ENCODE peak calls at places on chromosomes 7 and 10, in ten cellular contexts. G, Z, Y, S, R, O, P, F, J and A are unnamed samples.

GRCh38 chr10:1516492-1517224 is 220.7 kb downstream of the ADARB2 start:
- DNase-seq in Z (no peak), J (no peak), O (no peak), S (no peak), P (no peak), F (no peak), G (no peak), Y (no peak), R (no peak), A (no peak)

GRCh38 chr7:102156867-102157266 is 129.8 kb upstream of the SH2B2 start:
- DNase-seq in O (no peak), F (no peak), S (no peak), R (no peak), P (no peak), Y (no peak), G (no peak), Z (no peak), J (no peak), A (no peak)

GRCh38 chr7:10739401-10739800 is 234.3 kb upstream of the PHF14 start:
- DNase-seq in Y (no peak), P (no peak), F (no peak), Z (no peak), G (no peak), R (no peak), J (no peak), O (no peak), S (no peak), A (no peak)

GRCh38 chr7:91398341-91398740 is 134.1 kb downstream of the FZD1 start:
- DNase-seq in P (no peak), R (no peak), S (no peak), G (no peak), Y (no peak), O (no peak), J (no peak), F (no peak), Z (no peak), A (no peak)

GRCh38 chr10:121187375-121187774 is 336.2 kb downstream of the WDR11 start:
- DNase-seq in O (no peak), R (no peak), Z (no peak), G (no peak), Y (no peak), F (no peak), S (no peak), J (no peak), P (peak; percentile 30), A (no peak)

GRCh38 chr7:155764432-155764798 is 47.8 kb downstream of the SHH start:
- DNase-seq in R (no peak), Y (no peak), J (no peak), G (no peak), S (no peak), O (no peak), F (no peak), Z (no peak), P (no peak), A (no peak)

GRCh38 chr10:24518981-24519597 is 204.6 kb downstream of the ARHGAP21 start:
- DNase-seq in R (peak; percentile 85), Y (peak; percentile 49), F (no peak), J (no peak), G (no peak), Z (peak; percentile 82), P (peak; percentile 85), O (peak; percentile 80), S (peak; percentile 38), A (peak; percentile 73)

GRCh38 chr10:88500656-88501055 is 82.5 kb downstream of the RNLS start:
- DNase-seq in Z (no peak), Y (no peak), F (no peak), J (no peak), G (no peak), S (no peak), P (no peak), R (no peak), O (no peak), A (no peak)

GRCh38 chr7:99543081-99543671 is 8.7 kb downstream of the FAM200A start:
- DNase-seq in P (no peak), F (no peak), O (no peak), S (no peak), G (no peak), Y (no peak), R (no peak), J (no peak), Z (no peak), A (no peak)

GRCh38 chr7:27175626-27176342 is 1.7 kb upstream of the HOXA10 start:
- DNase-seq in R (no peak), P (no peak), F (peak; percentile 57), G (no peak), O (peak; percentile 78), S (no peak), Y (no peak), Z (no peak), J (no peak), A (peak; percentile 14)

DNA sequence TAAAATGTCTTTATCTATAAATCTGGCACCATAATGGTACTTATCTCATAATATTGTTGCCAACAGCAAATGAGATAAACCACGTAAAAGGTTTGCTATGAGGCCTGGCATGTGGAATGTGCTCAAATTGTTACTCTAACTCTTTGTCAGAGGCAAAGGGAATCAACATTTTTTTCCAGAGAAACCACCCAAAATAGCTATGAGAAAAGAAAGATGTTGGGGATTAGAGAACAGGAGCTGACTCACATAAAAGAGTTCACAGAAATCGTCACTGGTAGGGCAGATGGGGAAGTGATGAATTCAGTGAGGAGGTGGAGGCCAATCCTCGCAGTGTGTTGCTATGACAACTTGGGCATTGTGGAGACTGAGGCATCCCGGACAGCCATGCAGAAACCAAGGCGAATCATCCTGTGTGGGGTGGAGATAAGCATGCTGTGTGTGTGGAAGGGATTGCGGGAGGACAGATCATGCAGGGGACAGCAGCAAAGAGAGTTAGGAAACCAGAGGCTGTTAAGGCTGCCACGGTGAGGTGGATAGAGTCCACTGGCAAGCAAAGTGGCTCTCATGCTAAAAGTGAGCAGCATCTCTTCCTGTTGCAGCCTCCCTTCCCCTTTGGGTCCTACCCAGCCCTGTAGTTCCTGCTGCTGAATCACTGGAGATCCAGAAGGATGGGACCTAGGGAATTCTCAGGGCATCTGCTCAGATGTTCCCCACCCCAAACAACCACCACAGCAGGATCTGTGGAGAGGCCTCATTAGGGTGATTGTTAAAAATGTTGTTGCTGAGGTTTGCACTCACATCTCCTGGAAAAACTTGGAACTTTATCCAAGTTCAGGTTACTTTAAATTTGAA is 103.9 kb downstream of the CUBN start:
- DNase-seq in Z (no peak), F (no peak), Y (no peak), S (peak; percentile 99), O (peak; percentile 72), G (peak; percentile 96), P (peak; percentile 54), R (peak; percentile 50), J (peak; percentile 28), A (no peak)
- TF ChIP-seq CTCF in Z (no peak), F (no peak), Y (no peak), S (no peak), O (no peak), G (no peak), P (no peak), R (no peak), J (no peak), A (no peak)

DNA sequence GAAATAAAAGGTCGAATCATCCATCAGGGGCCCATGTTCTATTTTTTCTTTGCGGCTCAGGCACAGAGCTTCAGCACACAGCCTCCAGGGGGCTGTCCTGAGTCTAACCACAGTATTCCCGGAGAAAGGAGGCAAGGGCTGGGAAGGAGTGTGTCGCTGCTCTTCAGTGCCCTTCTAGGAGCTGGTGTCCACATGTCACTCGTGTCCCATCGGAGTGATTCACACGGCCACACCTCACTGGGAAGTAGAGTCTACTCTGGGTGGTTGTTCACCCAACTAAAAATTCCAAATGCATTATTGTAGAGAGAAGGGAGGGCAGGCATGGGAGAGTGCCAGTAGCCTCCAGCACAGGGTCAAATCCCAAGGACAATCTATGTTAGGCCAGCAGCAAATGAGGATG is 114.8 kb upstream of the LANCL2 start:
- DNase-seq in R (peak; percentile 66), G (no peak), S (no peak), Z (no peak), P (peak; percentile 51), Y (no peak), F (no peak), J (no peak), O (no peak), A (no peak)
- TF ChIP-seq CTCF in R (peak; percentile 70), G (peak; percentile 50), S (peak; percentile 48), Z (no peak), P (peak; percentile 30), Y (peak; percentile 23), F (peak; percentile 35), J (peak; percentile 47), O (no peak), A (no peak)

DNA sequence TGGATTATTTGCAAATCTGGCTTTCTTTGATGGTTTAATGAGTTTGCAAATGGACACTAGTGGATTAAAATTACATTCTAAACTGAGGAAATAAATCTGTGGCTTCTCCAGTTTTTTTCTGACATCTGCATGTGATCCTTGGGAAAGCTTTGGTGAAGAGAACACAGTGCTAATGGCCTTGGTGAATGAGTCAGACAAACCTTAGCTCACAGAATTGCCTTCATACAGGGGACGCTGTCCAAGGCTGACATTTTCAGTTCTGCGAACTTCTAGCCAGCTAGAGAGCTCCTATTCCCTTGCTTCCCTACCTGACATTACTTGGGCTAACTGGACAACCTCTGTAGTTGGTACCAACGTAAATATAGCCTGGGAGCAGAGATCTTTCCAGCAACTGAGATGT is 21.2 kb downstream of the BMPER start:
- DNase-seq in S (peak; percentile 59), Z (no peak), F (no peak), J (no peak), G (no peak), R (no peak), Y (no peak), P (no peak), O (no peak), A (no peak)
- TF ChIP-seq CTCF in S (no peak), Z (no peak), F (no peak), J (no peak), G (no peak), R (no peak), Y (no peak), P (no peak), O (no peak), A (no peak)

GRCh38 chr7:127594490-127594889 is 954 bp downstream of the FSCN3 start:
- DNase-seq in F (no peak), P (no peak), S (no peak), O (no peak), R (no peak), Z (no peak), J (no peak), G (no peak), Y (no peak), A (no peak)

GRCh38 chr7:127592550-127592949 is 986 bp upstream of the FSCN3 start:
- DNase-seq in Y (no peak), F (no peak), G (no peak), S (no peak), R (no peak), P (no peak), O (no peak), Z (no peak), J (no peak), A (no peak)

GRCh38 chr7:127600885-127601284 is 7.3 kb downstream of the FSCN3 start:
- DNase-seq in J (no peak), P (no peak), Z (no peak), F (no peak), O (no peak), R (no peak), S (no peak), Y (no peak), G (no peak), A (no peak)

DNA sequence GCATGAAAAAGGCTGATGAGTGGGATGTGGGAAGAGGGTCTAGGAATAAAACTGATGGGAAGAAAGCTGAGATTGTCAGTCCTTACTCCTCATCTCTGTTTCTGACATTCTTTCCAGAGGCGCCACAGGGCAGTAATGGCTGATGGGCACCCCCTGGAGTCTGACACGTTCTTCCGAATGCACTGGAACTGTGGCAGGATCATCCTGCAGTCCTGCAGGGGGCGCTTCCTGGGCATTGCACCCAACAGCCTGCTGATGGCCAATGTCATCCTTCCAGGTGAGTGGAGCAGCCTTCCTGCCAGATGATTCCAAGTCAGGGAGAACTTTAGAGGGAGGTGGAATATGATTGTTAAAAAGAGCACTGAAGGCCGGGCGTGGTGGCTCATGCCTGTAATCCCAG is 4.8 kb downstream of the FSCN3 start:
- DNase-seq in P (no peak), Y (no peak), J (no peak), Z (no peak), O (no peak), R (peak; percentile 34), G (no peak), F (no peak), S (no peak), A (no peak)
- TF ChIP-seq CTCF in P (peak; percentile 11), Y (peak; percentile 33), J (peak; percentile 42), Z (no peak), O (no peak), R (peak; percentile 52), G (peak; percentile 35), F (no peak), S (peak; percentile 12), A (no peak)